ENCODE peak calls at places on chromosomes 11 and 22, in nine cellular contexts. N is natural killer cell; W is activated naive CD8-positive, alpha-beta T cell treated with anti-CD3 and anti-CD28 coated beads for 36 hours; B is stimulated activated CD8-positive, alpha-beta memory T cell treated with anti-CD3 and anti-CD28 coated beads, Interleukin-15, amount 100 ng/mL, for 4 hours; D is activated CD4-positive, alpha-beta T cell treated with anti-CD3 and anti-CD28 coated beads, Interleukin-2, amount 50 U/mL, for 48 hours; V is HuH-7.5; H is transverse colon; G is kidney glomerular epithelial cell; J is EH. Q is an unnamed sample.

GRCh38 chr11:10394229-10395100 is 60.6 kb upstream of the AMPD3 start:
- DNase-seq in N (no peak), W (no peak), B (no peak), D (no peak), V (no peak), H (no peak), G (no peak), J (peak), Q (no peak)

GRCh38 chr11:128806496-128807261 is 60.4 kb downstream of the KCNJ1 start:
- DNase-seq in N (no peak), W (no peak), B (no peak), D (no peak), V (no peak), H (no peak), G (no peak), J (peak), Q (no peak)

GRCh38 chr11:5922749-5923426 is 19.2 kb upstream of the OR56A3 start:
- DNase-seq in N (no peak), W (peak), B (no peak), D (peak), V (no peak), H (no peak), G (no peak), J (no peak), Q (no peak)

GRCh38 chr22:17228725-17229126 is 9.5 kb upstream of the ADA2 start:
- DNase-seq in N (no peak), W (no peak), B (no peak), D (no peak), V (peak), H (no peak), G (no peak), J (no peak), Q (no peak)

GRCh38 chr11:71252782-71253730 is 679 bp upstream of the SHANK2 start:
- DNase-seq in N (no peak), W (no peak), B (no peak), D (no peak), V (peak), H (peak), G (peak), J (peak), Q (no peak)

GRCh38 chr11:44774131-44774530 is 47.4 kb downstream of the TSPAN18 start:
- DNase-seq in N (no peak), W (no peak), B (no peak), D (no peak), V (no peak), H (peak), G (no peak), J (no peak), Q (no peak)

GRCh38 chr11:3087821-3088800 is 30.9 kb upstream of the CARS1 start:
- DNase-seq in N (no peak), W (no peak), B (no peak), D (no peak), V (no peak), H (no peak), G (no peak), J (peak), Q (no peak)

GRCh38 chr11:74672332-74672955 is 58.8 kb downstream of the CHRDL2 start:
- DNase-seq in N (no peak), W (no peak), B (no peak), D (no peak), V (no peak), H (no peak), G (no peak), J (peak), Q (no peak)

GRCh38 chr11:130278151-130278550 is 36.6 kb downstream of the ZBTB44 start:
- DNase-seq in N (no peak), W (no peak), B (no peak), D (no peak), V (no peak), H (no peak), G (no peak), J (no peak), Q (no peak)

GRCh38 chr11:20261526-20261925 is 101.3 kb upstream of the DBX1 start:
- DNase-seq in N (no peak), W (no peak), B (no peak), D (no peak), V (no peak), H (no peak), G (no peak), J (peak), Q (no peak)

GRCh38 chr11:70460111-70460510 is 61.8 kb downstream of the CTTN start:
- DNase-seq in N (no peak), W (no peak), B (no peak), D (no peak), V (no peak), H (no peak), G (no peak), J (no peak), Q (no peak)

GRCh38 chr11:19370100-19370861 is 129.5 kb upstream of the E2F8 start:
- DNase-seq in N (no peak), W (no peak), B (no peak), D (no peak), V (no peak), H (no peak), G (peak), J (peak), Q (no peak)

GRCh38 chr22:36323182-36323854 is 64.4 kb downstream of the MYH9 start:
- DNase-seq in N (no peak), W (no peak), B (no peak), D (no peak), V (no peak), H (peak), G (no peak), J (no peak), Q (no peak)

GRCh38 chr11:108534274-108534882 is 36.2 kb upstream of the POGLUT3 start:
- DNase-seq in N (no peak), W (no peak), B (no peak), D (no peak), V (no peak), H (no peak), G (no peak), J (no peak), Q (no peak)

GRCh38 chr11:95363189-95363588 is 132.2 kb upstream of the SESN3 start:
- DNase-seq in N (no peak), W (no peak), B (no peak), D (no peak), V (no peak), H (no peak), G (no peak), J (no peak), Q (no peak)

GRCh38 chr22:33875316-33875715 is 45.0 kb downstream of the LARGE1 start:
- DNase-seq in N (no peak), W (no peak), B (no peak), D (no peak), V (no peak), H (no peak), G (no peak), J (no peak), Q (no peak)

GRCh38 chr22:40684728-40685127 is 5.4 kb downstream of the MCHR1 start:
- DNase-seq in N (no peak), W (no peak), B (no peak), D (no peak), V (no peak), H (no peak), G (no peak), J (no peak), Q (no peak)

GRCh38 chr11:1302041-1302460 is 7.4 kb downstream of the TOLLIP start:
- DNase-seq in N (no peak), W (no peak), B (no peak), D (no peak), V (no peak), H (no peak), G (no peak), J (no peak), Q (no peak)

GRCh38 chr11:46666982-46667590 is 33.3 kb downstream of the ARHGAP1 start:
- DNase-seq in N (no peak), W (no peak), B (no peak), D (no peak), V (no peak), H (no peak), G (no peak), J (no peak), Q (no peak)

GRCh38 chr11:76617553-76618265 is 52.8 kb downstream of the LRRC32 start:
- DNase-seq in N (no peak), W (no peak), B (no peak), D (no peak), V (no peak), H (no peak), G (peak), J (peak), Q (no peak)

GRCh38 chr22:20590477-20591294 is 83.3 kb downstream of the MED15 start:
- DNase-seq in N (no peak), W (no peak), B (no peak), D (no peak), V (no peak), H (no peak), G (no peak), J (no peak), Q (no peak)

GRCh38 chr11:20671856-20672546 is 2.6 kb downstream of the NELL1 start:
- DNase-seq in N (no peak), W (no peak), B (no peak), D (no peak), V (peak), H (no peak), G (peak), J (peak), Q (peak)

GRCh38 chr11:57513911-57514537 is 1.5 kb downstream of the SLC43A1 start:
- DNase-seq in N (no peak), W (peak), B (no peak), D (peak), V (peak), H (peak), G (no peak), J (peak), Q (peak)

GRCh38 chr11:114262681-114263509 is 33.3 kb upstream of the NNMT start:
- DNase-seq in N (no peak), W (no peak), B (no peak), D (no peak), V (peak), H (no peak), G (peak), J (peak), Q (peak)

GRCh38 chr11:46348566-46348981 is 1.3 kb downstream of the DGKZ start:
- DNase-seq in N (no peak), W (peak), B (no peak), D (peak), V (no peak), H (peak), G (no peak), J (no peak), Q (no peak)

GRCh38 chr22:49366437-49366836 is 461.2 kb downstream of the BRD1 start:
- DNase-seq in N (no peak), W (no peak), B (no peak), D (no peak), V (no peak), H (no peak), G (no peak), J (no peak), Q (no peak)

GRCh38 chr22:50139843-50140415 is 30.6 kb upstream of the PANX2 start:
- DNase-seq in N (no peak), W (no peak), B (no peak), D (no peak), V (no peak), H (no peak), G (no peak), J (no peak), Q (peak)

GRCh38 chr11:134863294-134863693 is 451.3 kb upstream of the B3GAT1 start:
- DNase-seq in N (no peak), W (no peak), B (no peak), D (no peak), V (no peak), H (no peak), G (no peak), J (no peak), Q (no peak)

GRCh38 chr11:5476184-5476819 is 12.2 kb upstream of the OR52D1 start:
- DNase-seq in N (no peak), W (peak), B (no peak), D (peak), V (peak), H (peak), G (peak), J (peak), Q (no peak)

GRCh38 chr11:65118097-65118837 is 766 bp upstream of the ZNHIT2 start:
- DNase-seq in N (no peak), W (no peak), B (no peak), D (no peak), V (no peak), H (no peak), G (no peak), J (no peak), Q (no peak)

GRCh38 chr11:47858169-47858543 is 10.0 kb upstream of the NUP160 start:
- DNase-seq in N (no peak), W (no peak), B (no peak), D (no peak), V (no peak), H (no peak), G (peak), J (peak), Q (no peak)

GRCh38 chr11:72135891-72136676 is 559 bp downstream of the FOLR3 start:
- DNase-seq in N (no peak), W (no peak), B (no peak), D (no peak), V (no peak), H (no peak), G (no peak), J (peak), Q (no peak)

GRCh38 chr22:37340331-37341262 is 58.3 kb downstream of the CYTH4 start:
- DNase-seq in N (no peak), W (no peak), B (no peak), D (no peak), V (no peak), H (no peak), G (no peak), J (no peak), Q (peak)